ENCODE peak calls at places on chromosomes 13 and 19, in five cellular contexts. One of them, this sample, is unnamed.

GRCh38 chr13:50080158-50080855 is 65.1 kb downstream of the KCNRG start:
- DNase-seq in EH: peak
- DNase-seq in HTR-8/SVneo: no peak
- DNase-seq in NCI-H1105: no peak
- DNase-seq in keratinocyte: no peak
- DNase-seq in this sample: peak

GRCh38 chr19:7841751-7842660 is 12.0 kb downstream of the EVI5L start:
- DNase-seq in EH: no peak
- DNase-seq in HTR-8/SVneo: no peak
- DNase-seq in NCI-H1105: no peak
- DNase-seq in keratinocyte: no peak
- DNase-seq in this sample: no peak

GRCh38 chr13:31773538-31773937 is 34.2 kb downstream of the RXFP2 start:
- DNase-seq in EH: peak
- DNase-seq in HTR-8/SVneo: peak
- DNase-seq in NCI-H1105: no peak
- DNase-seq in keratinocyte: no peak
- DNase-seq in this sample: no peak

GRCh38 chr19:588093-588742 is 1.5 kb upstream of the HCN2 start:
- DNase-seq in EH: peak
- DNase-seq in HTR-8/SVneo: no peak
- DNase-seq in NCI-H1105: peak
- DNase-seq in keratinocyte: no peak
- DNase-seq in this sample: peak

GRCh38 chr19:13398780-13399726 is 107.2 kb downstream of the CACNA1A start:
- DNase-seq in EH: peak
- DNase-seq in HTR-8/SVneo: peak
- DNase-seq in NCI-H1105: no peak
- DNase-seq in keratinocyte: peak
- DNase-seq in this sample: no peak

GRCh38 chr19:56253737-56254136 is 18.8 kb upstream of the EDDM13 start:
- DNase-seq in EH: peak
- DNase-seq in HTR-8/SVneo: peak
- DNase-seq in NCI-H1105: peak
- DNase-seq in keratinocyte: peak
- DNase-seq in this sample: peak

GRCh38 chr19:14150041-14150769 is 13.8 kb upstream of the ASF1B start:
- DNase-seq in EH: no peak
- DNase-seq in HTR-8/SVneo: no peak
- DNase-seq in NCI-H1105: no peak
- DNase-seq in keratinocyte: no peak
- DNase-seq in this sample: peak

GRCh38 chr13:29452773-29453574 is 142.5 kb downstream of the SLC7A1 start:
- DNase-seq in EH: peak
- DNase-seq in HTR-8/SVneo: no peak
- DNase-seq in NCI-H1105: no peak
- DNase-seq in keratinocyte: no peak
- DNase-seq in this sample: no peak

GRCh38 chr13:28100149-28101121 is at the start of gene FLT3:
- DNase-seq in EH: peak
- DNase-seq in HTR-8/SVneo: peak
- DNase-seq in NCI-H1105: no peak
- DNase-seq in keratinocyte: no peak
- DNase-seq in this sample: peak

GRCh38 chr13:67152123-67152522 is 78.0 kb downstream of the PCDH9 start:
- DNase-seq in EH: no peak
- DNase-seq in HTR-8/SVneo: no peak
- DNase-seq in NCI-H1105: no peak
- DNase-seq in keratinocyte: no peak
- DNase-seq in this sample: no peak

GRCh38 chr13:28607187-28607955 is 51.6 kb upstream of the POMP start:
- DNase-seq in EH: no peak
- DNase-seq in HTR-8/SVneo: no peak
- DNase-seq in NCI-H1105: no peak
- DNase-seq in keratinocyte: no peak
- DNase-seq in this sample: no peak

GRCh38 chr13:66689037-66689619 is 541.0 kb downstream of the PCDH9 start:
- DNase-seq in EH: no peak
- DNase-seq in HTR-8/SVneo: no peak
- DNase-seq in NCI-H1105: no peak
- DNase-seq in keratinocyte: no peak
- DNase-seq in this sample: no peak

GRCh38 chr19:843180-843835 is 2.5 kb downstream of the PRTN3 start:
- DNase-seq in EH: peak
- DNase-seq in HTR-8/SVneo: no peak
- DNase-seq in NCI-H1105: no peak
- DNase-seq in keratinocyte: no peak
- DNase-seq in this sample: no peak

GRCh38 chr13:102392810-102393209 is 9.0 kb downstream of the FGF14 start:
- DNase-seq in EH: no peak
- DNase-seq in HTR-8/SVneo: no peak
- DNase-seq in NCI-H1105: no peak
- DNase-seq in keratinocyte: no peak
- DNase-seq in this sample: no peak

GRCh38 chr13:25281193-25281936 is 5.9 kb downstream of the MTMR6 start:
- DNase-seq in EH: no peak
- DNase-seq in HTR-8/SVneo: no peak
- DNase-seq in NCI-H1105: no peak
- DNase-seq in keratinocyte: no peak
- DNase-seq in this sample: no peak

GRCh38 chr19:4969772-4970531 is 1.0 kb downstream of the KDM4B start:
- DNase-seq in EH: peak
- DNase-seq in HTR-8/SVneo: no peak
- DNase-seq in NCI-H1105: no peak
- DNase-seq in keratinocyte: no peak
- DNase-seq in this sample: peak

GRCh38 chr13:45518525-45519235 is 53.9 kb downstream of the COG3 start:
- DNase-seq in EH: peak
- DNase-seq in HTR-8/SVneo: no peak
- DNase-seq in NCI-H1105: no peak
- DNase-seq in keratinocyte: peak
- DNase-seq in this sample: no peak

GRCh38 chr19:19610376-19611240 is 7.9 kb downstream of the PBX4 start:
- DNase-seq in EH: no peak
- DNase-seq in HTR-8/SVneo: no peak
- DNase-seq in NCI-H1105: no peak
- DNase-seq in keratinocyte: no peak
- DNase-seq in this sample: no peak

GRCh38 chr13:32824061-32824460 is 192.2 kb upstream of the KL start:
- DNase-seq in EH: no peak
- DNase-seq in HTR-8/SVneo: no peak
- DNase-seq in NCI-H1105: no peak
- DNase-seq in keratinocyte: no peak
- DNase-seq in this sample: no peak

GRCh38 chr19:2329162-2329505 is 650 bp downstream of the SPPL2B start:
- DNase-seq in EH: no peak
- DNase-seq in HTR-8/SVneo: no peak
- DNase-seq in NCI-H1105: no peak
- DNase-seq in keratinocyte: no peak
- DNase-seq in this sample: no peak

This sample was measured in CD4-positive, CD25-positive, alpha-beta regulatory T cell.